ENCODE peak calls at places on chromosomes 11 and 22, in six cellular contexts. O, D, K, W, G and B are unnamed samples.

GRCh38 chr11:111718436-111719325 is 47.5 kb downstream of the PPP2R1B start:
- DNase-seq in D (no peak), K (no peak), W (peak), G (peak), O (peak), B (no peak)

GRCh38 chr22:39226353-39226752 is 18.4 kb downstream of the PDGFB start:
- DNase-seq in D (no peak), G (no peak), K (no peak), W (no peak), O (no peak), B (no peak)

GRCh38 chr22:29700949-29701927 is 18.6 kb upstream of the CABP7 start:
- DNase-seq in W (no peak), D (peak), G (no peak), O (peak), K (peak), B (no peak)

GRCh38 chr11:24198458-24198857 is 298.4 kb upstream of the LUZP2 start:
- DNase-seq in O (peak), D (no peak), W (no peak), G (no peak), K (no peak), B (no peak)

GRCh38 chr11:117670443-117670842 is 126.6 kb downstream of the DSCAML1 start:
- DNase-seq in D (no peak), G (no peak), K (no peak), O (no peak), W (no peak), B (no peak)

GRCh38 chr11:61826930-61827572 is 1.0 kb upstream of the FADS2 start:
- DNase-seq in W (no peak), O (no peak), D (peak), K (peak), G (no peak), B (peak)

GRCh38 chr22:38177044-38177443 is 4.6 kb downstream of the PLA2G6 start:
- DNase-seq in D (no peak), G (no peak), W (no peak), O (no peak), K (no peak), B (peak)

GRCh38 chr11:15723966-15724365 is 609.2 kb downstream of the INSC start:
- DNase-seq in O (no peak), K (no peak), W (no peak), G (no peak), D (no peak), B (no peak)